ENCODE peak calls at places on chromosomes 2 and 18, in five cellular contexts. I is heart right ventricle, G is colonic mucosa, M is adrenal gland, C is cardiac muscle cell. T is an unnamed sample. For H3K4me1, the result is how much of the 10 kb centered on the place peaks cover.

GRCh38 chr2:178993788-178994187 is 56.1 kb downstream of the CCDC141 start:
- DNase-seq in M (no peak), G (no peak), C (no peak), I (no peak), T (no peak)

GRCh38 chr2:9326975-9327374 is 96.4 kb downstream of the ITGB1BP1 start:
- DNase-seq in C (peak), G (no peak), I (no peak), M (no peak), T (no peak)

GRCh38 chr2:239889641-239890055 is 135.5 kb downstream of the NDUFA10 start:
- DNase-seq in M (no peak), I (peak), C (peak), G (no peak), T (no peak)

GRCh38 chr2:119407430-119408220 is 24.0 kb upstream of the TMEM37 start:
- DNase-seq in I (peak), G (peak), C (peak), M (peak), T (no peak)

GRCh38 chr18:61201516-61201915 is 131.7 kb upstream of the CDH20 start:
- DNase-seq in G (no peak), C (no peak), I (no peak), M (no peak), T (no peak)

GRCh38 chr2:28610583-28611201 is 114.8 kb downstream of the PLB1 start:
- DNase-seq in G (peak), C (peak), M (peak), I (no peak), T (peak)

GRCh38 chr2:234363011-234363487 is 133.8 kb downstream of the ARL4C start:
- DNase-seq in M (no peak), I (no peak), G (no peak), C (peak), T (no peak)

GRCh38 chr2:73979021-73979420 is 5.7 kb upstream of the TET3 start:
- DNase-seq in M (no peak), I (no peak), C (no peak), G (no peak), T (no peak)

GRCh38 chr2:96113367-96113677 is 3.0 kb downstream of the ADRA2B start:
- DNase-seq in C (no peak), G (no peak), M (no peak), I (no peak), T (no peak)

GRCh38 chr2:86482034-86482433 is 40.9 kb downstream of the KDM3A start:
- DNase-seq in M (no peak), I (no peak), C (no peak), G (no peak), T (no peak)

GRCh38 chr18:8794133-8794986 is 89.0 kb downstream of the MTCL1 start:
- DNase-seq in I (no peak), G (peak), M (no peak), C (peak), T (no peak)

GRCh38 chr2:179850188-179850587 is 11.2 kb downstream of the ZNF385B start:
- DNase-seq in M (no peak), C (peak), I (no peak), G (no peak), T (no peak)

GRCh38 chr2:221195829-221196228 is 376.3 kb downstream of the EPHA4 start:
- DNase-seq in I (no peak), C (no peak), M (no peak), G (no peak), T (no peak)

GRCh38 chr2:69013123-69013836 is at the start of gene ANTXR1:
- DNase-seq in M (peak), C (peak), G (peak), I (peak), T (no peak)

GRCh38 chr2:156329031-156329921 is 3.2 kb downstream of the NR4A2 start:
- DNase-seq in G (no peak), I (no peak), M (no peak), C (no peak), T (no peak)

GRCh38 chr18:48222118-48222517 is 187.1 kb downstream of the ZBTB7C start:
- DNase-seq in M (peak), I (peak), C (peak), G (peak), T (peak)

GRCh38 chr2:217761645-217762277 is 241.0 kb downstream of the TNS1 start:
- DNase-seq in M (no peak), I (no peak), G (no peak), C (no peak), T (no peak)

GRCh38 chr2:28394331-28394877 is 1.7 kb downstream of the FOSL2 start:
- DNase-seq in G (peak), C (peak), I (peak), M (no peak), T (peak)

GRCh38 chr18:62605685-62606084 is 82.9 kb downstream of the ZCCHC2 start:
- DNase-seq in G (no peak), C (no peak), I (no peak), M (no peak), T (no peak)

GRCh38 chr2:70703900-70704549 is 64.0 kb downstream of the ADD2 start:
- DNase-seq in C (peak), G (no peak), I (peak), M (no peak), T (no peak)

GRCh38 chr2:11009866-11010265 is 98.1 kb downstream of the KCNF1 start:
- DNase-seq in G (no peak), I (no peak), C (no peak), M (no peak), T (no peak)

GRCh38 chr18:76126327-76126726 is 368.7 kb downstream of the ZNF516 start:
- DNase-seq in M (no peak), G (no peak), C (no peak), I (peak), T (no peak)

GRCh38 chr2:84491741-84492140 is 24.6 kb upstream of the DNAH6 start:
- DNase-seq in G (no peak), M (no peak), C (no peak), I (no peak), T (no peak)

GRCh38 chr2:70090706-70091334 is 3.5 kb downstream of the PCBP1 start:
- DNase-seq in M (no peak), C (no peak), G (no peak), I (no peak), T (no peak)

GRCh38 chr2:216583157-216583556 is 50.1 kb upstream of the IGFBP2 start:
- DNase-seq in G (no peak), I (no peak), C (peak), M (no peak), T (no peak)

GRCh38 chr2:226378733-226379132 is 420.9 kb downstream of the IRS1 start:
- DNase-seq in G (no peak), I (no peak), C (peak), M (no peak), T (no peak)

GRCh38 chr2:55168221-55169154 is 63.6 kb downstream of the CLHC1 start:
- DNase-seq in I (peak), G (peak), M (peak), C (peak), T (no peak)

GRCh38 chr18:10453885-10454772 is at the start of gene APCDD1:
- DNase-seq in I (peak), M (peak), C (peak), G (peak), T (no peak)

GRCh38 chr2:28681216-28681981 is 70.2 kb upstream of the PPP1CB start:
- DNase-seq in M (no peak), C (peak), I (no peak), G (no peak), T (no peak)

GRCh38 chr2:160582481-160583161 is 89.0 kb upstream of the RBMS1 start:
- DNase-seq in C (peak), M (peak), G (no peak), I (no peak), T (no peak)

GRCh38 chr2:239908744-239909143 is 116.4 kb downstream of the NDUFA10 start:
- DNase-seq in C (no peak), M (no peak), I (no peak), G (no peak), T (no peak)

GRCh38 chr2:239544141-239544800 is 143.5 kb upstream of the HDAC4 start:
- DNase-seq in M (no peak), C (peak), I (no peak), G (no peak), T (no peak)

GRCh38 chr2:103788875-103789715 is 1027.3 kb downstream of the TMEM182 start:
- DNase-seq in C (no peak), G (no peak), I (peak), M (peak), T (no peak)

GRCh38 chr2:75920721-75921551 is 210.2 kb upstream of the GCFC2 start:
- DNase-seq in M (no peak), I (no peak), C (no peak), G (no peak), T (no peak)

GRCh38 chr2:108536133-108536780 is 2.0 kb downstream of the LIMS1 start:
- DNase-seq in C (peak), I (no peak), G (no peak), M (no peak), T (no peak)

GRCh38 chr2:183063083-183063482 is 15.5 kb upstream of the DUSP19 start:
- DNase-seq in M (no peak), G (no peak), I (no peak), C (peak), T (no peak)

GRCh38 chr2:156436477-156437085 is 402 bp downstream of the GPD2 start:
- DNase-seq in G (peak), C (peak), I (peak), M (peak), T (no peak)

GRCh38 chr2:172103471-172104292 is 982 bp upstream of the DLX2 start:
- DNase-seq in I (peak), C (peak), M (peak), G (peak), T (peak)

GRCh38 chr18:48955528-48956261 is 4.9 kb upstream of the SMAD7 start:
- DNase-seq in M (peak), G (no peak), C (peak), I (peak), T (no peak)

GRCh38 chr2:170739048-170739447 is 23.9 kb downstream of the SP5 start:
- DNase-seq in C (peak), I (no peak), M (no peak), G (no peak), T (peak)

GRCh38 chr18:42310956-42311355 is 355.9 kb downstream of the PIK3C3 start:
- DNase-seq in G (no peak), I (peak), C (peak), M (no peak), T (no peak)

GRCh38 chr18:42306208-42306980 is 351.4 kb downstream of the PIK3C3 start:
- DNase-seq in G (no peak), I (no peak), C (peak), M (no peak), T (no peak)
- H3K4me1 ChIP-seq in G (under half), I (under half), C (under half), M (under half), T (under half)

GRCh38 chr2:62705007-62705829 is at the start of gene EHBP1:
- DNase-seq in G (peak), C (peak), M (peak), I (peak), T (peak)

GRCh38 chr2:62704654-62705006 is 883 bp upstream of the EHBP1 start:
- DNase-seq in M (no peak), C (no peak), G (no peak), I (no peak), T (no peak)

GRCh38 chr2:62708751-62709150 is 3.2 kb downstream of the EHBP1 start:
- DNase-seq in M (no peak), G (no peak), I (no peak), C (no peak), T (no peak)

GRCh38 chr2:62705859-62706720 is 577 bp downstream of the EHBP1 start:
- DNase-seq in I (peak), C (peak), M (peak), G (peak), T (peak)

DNA sequence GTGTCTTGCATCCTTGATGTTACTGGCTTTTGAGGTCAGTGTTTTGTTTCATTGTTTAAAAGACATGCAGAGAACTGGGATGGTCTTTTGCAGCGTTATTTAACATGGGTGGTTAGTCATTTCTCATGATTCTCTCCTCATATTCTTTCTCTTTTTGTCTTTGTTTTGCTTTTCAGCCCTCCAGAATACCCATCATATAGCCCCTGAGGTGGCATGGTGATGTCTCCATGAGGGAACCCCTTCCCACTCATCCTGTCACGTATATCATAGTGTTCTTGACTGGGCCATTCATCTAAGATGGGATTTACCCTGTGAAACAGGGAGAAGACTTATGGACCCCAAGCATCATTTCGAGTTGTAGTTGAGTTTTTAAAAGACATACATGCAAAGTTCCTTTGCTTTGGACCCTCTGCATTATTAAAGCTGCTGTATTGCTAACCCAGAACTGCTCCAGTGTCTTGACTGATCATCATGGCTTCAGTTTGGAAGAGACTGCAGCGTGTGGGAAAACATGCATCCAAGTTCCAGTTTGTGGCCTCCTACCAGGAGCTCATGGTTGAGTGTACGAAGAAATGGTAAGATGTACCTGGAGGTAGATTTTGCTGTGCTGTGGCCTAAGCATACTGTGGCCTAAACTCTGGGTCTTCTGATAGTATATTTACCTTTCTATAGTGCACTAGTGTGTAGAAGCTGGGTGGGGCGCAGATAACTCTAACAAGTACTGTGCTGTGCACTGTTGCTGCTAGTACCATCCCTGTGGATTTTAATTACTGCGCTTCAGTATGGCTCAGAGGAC is 1.4 kb downstream of the EHBP1 start:
- DNase-seq in M (no peak), C (no peak), I (no peak), G (peak), T (no peak)
- H3K4me1 ChIP-seq in M (under half), C (under half), I (under half), G (under half), T (under half)

GRCh38 chr18:32764611-32765244 is 8.1 kb downstream of the KLHL14 start:
- DNase-seq in M (no peak), G (no peak), C (no peak), I (no peak), T (no peak)

GRCh38 chr18:32759768-32760167 is 13.1 kb downstream of the KLHL14 start:
- DNase-seq in C (no peak), M (no peak), I (no peak), G (no peak), T (no peak)

GRCh38 chr18:32761231-32761785 is 11.5 kb downstream of the KLHL14 start:
- DNase-seq in I (no peak), C (no peak), M (no peak), G (no peak), T (no peak)

GRCh38 chr18:32760391-32760790 is 12.4 kb downstream of the KLHL14 start:
- DNase-seq in C (no peak), I (no peak), M (no peak), G (no peak), T (no peak)

GRCh38 chr18:32763306-32763705 is 9.5 kb downstream of the KLHL14 start:
- DNase-seq in M (no peak), C (no peak), G (no peak), I (no peak), T (no peak)
- H3K4me1 ChIP-seq in M (under half), C (half or more), G (under half), I (under half), T (under half)

DNA sequence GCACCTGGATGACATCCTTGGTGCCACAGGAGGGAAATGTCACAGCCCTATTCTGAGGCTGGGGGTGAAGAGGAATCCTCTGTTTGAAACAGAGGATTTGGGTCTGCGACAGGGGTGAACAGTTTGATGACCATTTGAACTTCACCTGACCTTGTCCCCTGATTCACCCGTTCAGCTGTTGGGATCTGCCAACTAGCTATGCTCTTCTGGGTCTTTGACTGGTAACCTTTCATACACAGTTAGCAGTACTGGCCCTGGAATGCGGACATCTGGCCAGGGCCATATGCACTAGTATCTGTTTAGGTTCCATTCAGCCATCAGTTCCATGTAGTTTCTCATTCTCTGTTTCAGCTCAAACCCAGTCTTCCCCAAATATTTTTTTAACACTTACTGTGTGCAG is 72.6 kb upstream of the MCFD2 start:
- DNase-seq in M (no peak), I (no peak), C (no peak), G (no peak), T (no peak)
- H3K4me1 ChIP-seq in M (half or more), I (under half), C (under half), G (under half), T (under half)

DNA sequence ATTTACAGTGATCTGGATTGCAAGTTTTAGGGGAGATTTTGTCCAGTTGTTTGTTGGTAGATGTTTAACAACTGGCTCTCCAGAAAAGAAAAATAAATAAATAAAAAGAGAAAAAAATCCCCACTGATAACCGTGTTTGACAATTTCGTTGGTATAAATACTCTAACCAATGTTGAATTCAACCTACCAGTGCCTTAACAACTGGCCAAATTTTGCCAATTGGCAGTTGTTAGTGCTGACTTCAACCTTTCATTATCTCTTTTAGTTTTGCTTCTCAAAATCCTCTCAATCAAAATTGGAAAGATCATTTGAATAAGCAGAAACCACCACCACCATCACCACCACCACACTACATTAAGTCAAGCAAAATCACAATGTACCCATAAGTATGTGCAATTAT is 490.3 kb downstream of the PIK3C3 start:
- DNase-seq in C (no peak), M (no peak), G (no peak), I (no peak), T (no peak)
- H3K4me1 ChIP-seq in C (under half), M (under half), G (under half), I (under half), T (under half)

GRCh38 chr2:43220229-43220981 is 6.0 kb downstream of the ZFP36L2 start:
- DNase-seq in G (no peak), C (peak), I (no peak), M (no peak), T (no peak)

GRCh38 chr2:43221660-43222471 is 4.5 kb downstream of the ZFP36L2 start:
- DNase-seq in C (peak), I (peak), G (peak), M (peak), T (peak)

GRCh38 chr2:43222472-43223146 is 3.8 kb downstream of the ZFP36L2 start:
- DNase-seq in C (peak), G (no peak), M (no peak), I (no peak), T (no peak)

GRCh38 chr2:43219383-43220228 is 6.8 kb downstream of the ZFP36L2 start:
- DNase-seq in M (peak), I (peak), G (peak), C (peak), T (peak)

GRCh38 chr2:43220982-43221659 is 5.3 kb downstream of the ZFP36L2 start:
- DNase-seq in M (peak), C (peak), G (peak), I (peak), T (peak)
- H3K4me1 ChIP-seq in M (half or more), C (half or more), G (under half), I (under half), T (under half)

DNA sequence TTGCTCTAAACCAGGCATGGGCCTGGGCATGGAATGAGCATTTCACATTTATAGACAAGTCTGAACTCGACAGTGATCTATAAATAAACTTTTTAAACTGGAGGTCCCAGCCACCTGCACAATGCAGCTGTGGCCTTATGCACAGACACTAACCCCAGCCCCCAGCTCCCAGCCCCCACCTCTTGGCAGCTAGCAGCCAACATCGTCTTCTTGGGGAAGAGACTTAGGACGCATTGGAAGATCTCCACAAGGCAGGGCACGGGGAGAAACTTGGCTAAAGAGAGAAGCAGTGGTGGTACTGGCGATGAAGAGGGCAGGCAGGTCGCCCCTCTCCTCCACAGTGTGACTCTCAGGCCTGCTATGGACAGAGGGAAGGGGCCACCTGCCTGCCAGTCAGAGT is 213.2 kb downstream of the ANAPC1 start:
- DNase-seq in G (peak), I (no peak), M (no peak), C (no peak), T (no peak)
- H3K4me1 ChIP-seq in G (under half), I (under half), M (under half), C (under half), T (under half)

DNA sequence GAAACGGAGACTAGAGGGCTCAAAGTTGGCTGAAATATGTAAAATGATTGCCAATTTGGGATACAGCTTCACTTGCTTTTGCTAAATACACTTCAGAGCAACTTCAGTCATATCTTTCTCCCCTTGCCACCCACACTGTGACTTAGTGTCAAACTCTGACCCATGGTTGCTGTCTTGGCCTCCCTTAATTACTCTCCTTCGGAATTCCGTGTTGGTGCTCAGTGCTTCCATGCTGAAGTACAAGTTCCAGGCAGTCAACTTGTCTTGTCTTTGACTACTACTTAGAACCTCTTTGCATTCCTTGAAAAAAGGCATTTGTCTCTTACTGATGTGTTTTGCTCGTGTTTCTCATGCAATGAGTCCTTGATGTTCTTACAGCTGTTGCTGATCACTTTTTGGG is 145.9 kb downstream of the UBE2E3 start:
- DNase-seq in M (no peak), C (no peak), I (no peak), G (no peak), T (no peak)
- H3K4me1 ChIP-seq in M (under half), C (under half), I (under half), G (under half), T (under half)

T was measured in RWPE2.